ENCODE peak calls at places on chromosomes 12 and 14, in ten cellular contexts. P is PC-3; Z is CD8-positive, alpha-beta T cell; S is tibial nerve; X is AG04450; J is neuronal stem cell; E is dorsolateral prefrontal cortex; C is Karpas-422; W is mesendoderm; B is GM23338. I is an unnamed sample.
A peak's percentile ranks its signal among the peaks of the same experiment; 100 is the strongest.

GRCh38 chr14:54711812-54712211 is 144.9 kb downstream of the SAMD4A start:
- DNase-seq in P (no peak), Z (no peak), S (no peak), X (no peak), J (no peak), E (no peak), C (no peak), W (no peak), B (no peak), I (no peak)

GRCh38 chr14:64659366-64659765 is 44.9 kb upstream of the PLEKHG3 start:
- DNase-seq in P (no peak), Z (no peak), S (no peak), X (no peak), J (no peak), E (no peak), C (no peak), W (no peak), B (no peak), I (no peak)

GRCh38 chr12:21220266-21220665 is 89.3 kb downstream of the SLCO1B1 start:
- DNase-seq in P (no peak), Z (no peak), S (no peak), X (no peak), J (no peak), E (no peak), C (no peak), W (no peak), B (no peak), I (no peak)

GRCh38 chr14:24339284-24340151 is at the start of gene RIPK3:
- DNase-seq in P (no peak), Z (no peak), S (no peak), X (no peak), J (no peak), E (no peak), C (peak; percentile 77), W (no peak), B (peak; percentile 72), I (no peak)

GRCh38 chr14:64569108-64570045 is 19.6 kb downstream of the PPP1R36 start:
- DNase-seq in P (peak; percentile 63), Z (no peak), S (peak; percentile 55), X (no peak), J (no peak), E (peak; percentile 53), C (no peak), W (peak; percentile 84), B (peak; percentile 19), I (no peak)

GRCh38 chr14:69716483-69717187 is 50.3 kb upstream of the SRSF5 start:
- DNase-seq in P (peak; percentile 53), Z (peak; percentile 10), S (no peak), X (peak; percentile 86), J (no peak), E (no peak), C (no peak), W (peak; percentile 21), B (no peak), I (no peak)

GRCh38 chr12:26853303-26854027 is 20.5 kb upstream of the ITPR2 start:
- DNase-seq in P (peak; percentile 83), Z (peak; percentile 55), S (peak; percentile 67), X (no peak), J (peak; percentile 41), E (peak; percentile 79), C (peak; percentile 86), W (peak; percentile 51), B (peak; percentile 78), I (no peak)

GRCh38 chr12:114835031-114835430 is 151.1 kb upstream of the TBX3 start:
- DNase-seq in P (peak; percentile 38), Z (no peak), S (no peak), X (peak; percentile 45), J (no peak), E (no peak), C (no peak), W (no peak), B (no peak), I (no peak)

GRCh38 chr14:70641548-70642312 is at the start of gene TTC9:
- DNase-seq in P (peak; percentile 8), Z (no peak), S (no peak), X (no peak), J (peak; percentile 48), E (no peak), C (peak; percentile 56), W (no peak), B (peak; percentile 75), I (no peak)

GRCh38 chr12:72031066-72031465 is 92.4 kb downstream of the TPH2 start:
- DNase-seq in P (no peak), Z (no peak), S (no peak), X (no peak), J (no peak), E (no peak), C (no peak), W (no peak), B (no peak), I (no peak)

GRCh38 chr12:32365473-32366064 is 33.8 kb upstream of the FGD4 start:
- DNase-seq in P (peak; percentile 72), Z (no peak), S (peak; percentile 63), X (peak; percentile 47), J (peak; percentile 70), E (peak; percentile 63), C (peak; percentile 78), W (peak; percentile 88), B (peak; percentile 86), I (no peak)

GRCh38 chr12:88052686-88053085 is 23.5 kb upstream of the C12orf50 start:
- DNase-seq in P (peak; percentile 67), Z (no peak), S (peak; percentile 15), X (peak; percentile 10), J (no peak), E (peak; percentile 55), C (peak; percentile 76), W (peak; percentile 62), B (peak; percentile 62), I (no peak)

GRCh38 chr12:103884316-103884715 is 43.3 kb upstream of the NT5DC3 start:
- DNase-seq in P (peak; percentile 60), Z (peak; percentile 10), S (no peak), X (peak; percentile 45), J (peak; percentile 8), E (peak; percentile 27), C (peak; percentile 74), W (peak; percentile 26), B (peak; percentile 55), I (no peak)

GRCh38 chr12:108630481-108631207 is 3.0 kb downstream of the SELPLG start:
- DNase-seq in P (peak; percentile 98), Z (no peak), S (no peak), X (no peak), J (no peak), E (no peak), C (peak; percentile 63), W (no peak), B (no peak), I (no peak)

GRCh38 chr12:79895041-79895440 is 39.9 kb downstream of the PPP1R12A start:
- DNase-seq in P (no peak), Z (no peak), S (no peak), X (no peak), J (no peak), E (no peak), C (no peak), W (no peak), B (no peak), I (no peak)

GRCh38 chr12:95206916-95207315 is 10.4 kb downstream of the FGD6 start:
- DNase-seq in P (no peak), Z (no peak), S (no peak), X (no peak), J (no peak), E (no peak), C (no peak), W (no peak), B (no peak), I (no peak)
- H3K27ac ChIP-seq in P (no peak overlapping the region), Z (no peak overlapping the region), S (peak overlapping the region; percentile 82), X (no peak overlapping the region), J (no peak overlapping the region), E (no peak overlapping the region), C (no peak overlapping the region), W (no peak overlapping the region), B (peak overlapping the region; percentile 96), I (no peak overlapping the region)

GRCh38 chr14:94977016-94977415 is 180.3 kb downstream of the DICER1 start:
- DNase-seq in P (no peak), Z (no peak), S (no peak), X (no peak), J (no peak), E (no peak), C (no peak), W (peak; percentile 25), B (no peak), I (no peak)

GRCh38 chr14:94971750-94972149 is 185.6 kb downstream of the DICER1 start:
- DNase-seq in P (no peak), Z (no peak), S (peak; percentile 64), X (no peak), J (no peak), E (peak; percentile 34), C (no peak), W (no peak), B (no peak), I (no peak)

GRCh38 chr14:94975366-94975765 is 182.0 kb downstream of the DICER1 start:
- DNase-seq in P (no peak), Z (no peak), S (no peak), X (no peak), J (no peak), E (no peak), C (no peak), W (no peak), B (no peak), I (no peak)

GRCh38 chr14:94974422-94974821 is 182.9 kb downstream of the DICER1 start:
- DNase-seq in P (no peak), Z (no peak), S (no peak), X (no peak), J (no peak), E (no peak), C (no peak), W (no peak), B (no peak), I (no peak)

DNA sequence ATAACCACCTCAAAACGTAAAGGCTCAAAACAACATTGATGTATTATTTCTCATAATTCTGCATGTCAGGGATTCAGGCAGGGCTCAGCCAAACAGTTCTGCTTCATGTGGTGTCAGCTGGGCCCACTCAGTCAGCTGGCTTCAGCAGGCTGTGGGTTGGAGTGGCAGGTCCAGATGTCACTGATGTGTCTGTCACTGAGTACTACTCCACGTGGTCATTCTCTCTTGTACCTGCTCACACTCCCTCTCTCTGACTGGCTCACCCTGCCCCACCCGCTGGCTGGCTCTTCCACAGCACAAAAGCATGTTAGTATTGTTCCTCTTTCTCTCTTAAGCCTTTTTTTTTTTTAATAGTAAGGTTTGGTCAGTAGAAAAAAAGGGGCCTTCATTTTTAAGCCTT is 182.4 kb downstream of the DICER1 start:
- DNase-seq in P (no peak), Z (no peak), S (no peak), X (no peak), J (no peak), E (no peak), C (no peak), W (no peak), B (no peak), I (no peak)
- H3K27ac ChIP-seq in P (no peak overlapping the region), Z (no peak overlapping the region), S (no peak overlapping the region), X (no peak overlapping the region), J (no peak overlapping the region), E (no peak overlapping the region), C (no peak overlapping the region), W (no peak overlapping the region), B (no peak overlapping the region), I (no peak overlapping the region)

GRCh38 chr12:89456565-89456964 is 68.0 kb downstream of the GALNT4 start:
- DNase-seq in P (no peak), Z (no peak), S (no peak), X (no peak), J (no peak), E (no peak), C (no peak), W (no peak), B (no peak), I (no peak)
- H3K27ac ChIP-seq in P (no peak overlapping the region), Z (no peak overlapping the region), S (no peak overlapping the region), X (no peak overlapping the region), J (no peak overlapping the region), E (no peak overlapping the region), C (no peak overlapping the region), W (no peak overlapping the region), B (no peak overlapping the region), I (no peak overlapping the region)

GRCh38 chr12:91222746-91223145 is 40.1 kb upstream of the DCN start:
- DNase-seq in P (peak; percentile 48), Z (no peak), S (no peak), X (no peak), J (no peak), E (no peak), C (no peak), W (no peak), B (no peak), I (no peak)
- H3K27ac ChIP-seq in P (peak overlapping the region; percentile 13), Z (no peak overlapping the region), S (no peak overlapping the region), X (no peak overlapping the region), J (no peak overlapping the region), E (no peak overlapping the region), C (no peak overlapping the region), W (no peak overlapping the region), B (no peak overlapping the region), I (no peak overlapping the region)

I was measured in esophagus squamous epithelium.